ENCODE peak calls at places on chromosomes 2 and 18, in eight cellular contexts. E is CD8-positive, alpha-beta T cell; A is K562; T is small intestine; U is tibial artery; K is naive thymus-derived CD4-positive, alpha-beta T cell; X is CD4-positive, CD25-positive, alpha-beta regulatory T cell; N is effector memory CD4-positive, alpha-beta T cell. B is an unnamed sample.

GRCh38 chr2:166193446-166193845 is 65.6 kb upstream of the SCN1A start:
- DNase-seq in T (no peak), U (no peak), E (no peak), A (no peak), X (no peak), N (no peak), K (no peak), B (no peak)

GRCh38 chr2:20422679-20423271 is 24.1 kb upstream of the RHOB start:
- DNase-seq in N (no peak), K (no peak), X (no peak), U (no peak), A (peak; percentile 44), T (no peak), E (no peak), B (peak; percentile 36)

GRCh38 chr2:109151519-109151918 is 22.5 kb downstream of the SH3RF3 start:
- DNase-seq in T (no peak), N (no peak), U (no peak), K (no peak), A (no peak), E (no peak), X (no peak), B (no peak)

GRCh38 chr2:241812730-241813079 is 3.7 kb downstream of the NEU4 start:
- DNase-seq in K (no peak), X (no peak), U (no peak), A (no peak), E (no peak), N (no peak), T (no peak), B (no peak)

GRCh38 chr2:190123956-190124355 is 61.4 kb upstream of the MSTN start:
- DNase-seq in N (no peak), T (no peak), K (no peak), X (no peak), A (no peak), U (no peak), E (no peak), B (no peak)

GRCh38 chr18:70288171-70288850 is 534 bp upstream of the SOCS6 start:
- DNase-seq in N (no peak), A (peak; percentile 22), T (peak; percentile 53), K (no peak), E (no peak), U (no peak), X (no peak), B (peak; percentile 59)

GRCh38 chr2:237935740-237936452 is 30.9 kb upstream of the UBE2F start:
- DNase-seq in T (peak; percentile 30), E (no peak), X (no peak), U (no peak), K (no peak), A (peak; percentile 43), N (no peak), B (peak; percentile 16)

GRCh38 chr18:68991281-68991680 is 193.4 kb downstream of the CCDC102B start:
- DNase-seq in K (no peak), N (no peak), A (no peak), X (no peak), U (no peak), T (no peak), E (no peak), B (no peak)

GRCh38 chr18:22433960-22434359 is 16.2 kb upstream of the CTAGE1 start:
- DNase-seq in X (no peak), E (no peak), T (peak; percentile 78), N (no peak), K (no peak), U (no peak), A (no peak), B (peak; percentile 63)

GRCh38 chr18:32771169-32771751 is 1.6 kb downstream of the KLHL14 start:
- DNase-seq in T (peak; percentile 7), E (no peak), K (no peak), U (no peak), X (no peak), A (no peak), N (no peak), B (no peak)

GRCh38 chr2:120224735-120225548 is 1.7 kb upstream of the TMEM185B start:
- DNase-seq in N (no peak), U (no peak), X (no peak), K (no peak), E (no peak), A (no peak), T (no peak), B (no peak)

GRCh38 chr2:128306081-128306930 is 12.4 kb downstream of the HS6ST1 start:
- DNase-seq in K (no peak), E (no peak), N (no peak), T (no peak), U (no peak), X (no peak), A (no peak), B (peak; percentile 43)

GRCh38 chr2:134397146-134397896 is 143.4 kb downstream of the MGAT5 start:
- DNase-seq in K (no peak), N (no peak), A (no peak), T (no peak), X (no peak), E (no peak), U (no peak), B (no peak)
- H3K36me3 ChIP-seq in K (no peaks in the 10 kb centered on the region), N (no peaks in the 10 kb centered on the region), A (no peaks in the 10 kb centered on the region), T (peaks cover 5% of the 10 kb centered on the region), X (peaks cover 9% of the 10 kb centered on the region), E (no peaks in the 10 kb centered on the region), U (no peaks in the 10 kb centered on the region), B (no peaks in the 10 kb centered on the region)

DNA sequence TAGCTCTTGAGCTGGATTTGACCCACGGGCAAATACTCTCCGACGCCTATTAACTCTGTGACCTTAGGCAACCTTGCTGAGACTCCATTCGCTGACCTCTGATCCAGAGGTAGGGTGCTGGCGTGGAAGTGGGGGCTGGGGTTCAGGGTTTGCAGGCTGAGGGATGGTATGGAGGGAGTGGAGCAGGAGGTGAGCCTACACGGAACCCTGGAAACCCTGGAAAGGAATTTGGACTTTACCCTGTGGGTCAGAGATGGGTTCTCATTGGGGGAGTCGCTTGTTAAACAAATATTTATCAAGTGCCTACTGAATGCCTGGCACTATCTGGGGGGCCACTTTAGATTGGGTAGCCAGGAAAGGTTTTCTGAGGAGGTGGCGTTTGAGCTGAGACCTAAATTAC is 58.2 kb upstream of the FZD7 start:
- DNase-seq in K (no peak), N (no peak), U (no peak), T (peak; percentile 48), X (no peak), A (no peak), E (no peak), B (no peak)
- H3K27me3 ChIP-seq in K (no peaks in the 10 kb centered on the region), N (no peaks in the 10 kb centered on the region), U (no peaks in the 10 kb centered on the region), T (no peaks in the 10 kb centered on the region), X (no peaks in the 10 kb centered on the region), A (peaks cover 30% of the 10 kb centered on the region), E (no peaks in the 10 kb centered on the region), B (no peaks in the 10 kb centered on the region)

GRCh38 chr2:172102858-172103359 is at the start of gene DLX2:
- DNase-seq in E (peak; percentile 47), K (peak; percentile 32), T (peak; percentile 79), A (peak; percentile 96), X (peak; percentile 45), N (peak; percentile 58), U (peak; percentile 69), B (peak; percentile 93)

GRCh38 chr2:172107690-172108586 is 5.2 kb upstream of the DLX2 start:
- DNase-seq in K (no peak), E (no peak), X (peak; percentile 10), A (no peak), N (no peak), T (no peak), U (no peak), B (no peak)

GRCh38 chr2:172103471-172104292 is 982 bp upstream of the DLX2 start:
- DNase-seq in A (peak; percentile 96), X (peak; percentile 55), K (peak; percentile 57), N (peak; percentile 47), U (peak; percentile 59), E (peak; percentile 55), T (peak; percentile 77), B (peak; percentile 82)

GRCh38 chr2:172106128-172106961 is 3.6 kb upstream of the DLX2 start:
- DNase-seq in U (no peak), E (no peak), X (peak; percentile 48), A (peak; percentile 28), T (peak; percentile 29), N (no peak), K (peak; percentile 43), B (peak; percentile 77)

GRCh38 chr2:172105715-172106124 is 3.0 kb upstream of the DLX2 start:
- DNase-seq in N (no peak), U (no peak), T (no peak), X (no peak), A (no peak), K (no peak), E (no peak), B (no peak)
- H3K4me3 ChIP-seq in N (no peak overlapping the region), U (no peak overlapping the region), T (no peak overlapping the region), X (no peak overlapping the region), A (no peak overlapping the region), K (no peak overlapping the region), E (no peak overlapping the region), B (peak overlapping the region; percentile 50)

GRCh38 chr2:224884188-224884587 is 158.1 kb downstream of the DOCK10 start:
- DNase-seq in N (no peak), X (no peak), T (no peak), K (no peak), U (no peak), E (no peak), A (no peak), B (no peak)
- H3K36me3 ChIP-seq in N (peaks cover 63% of the 10 kb centered on the region), X (peaks cover 84% of the 10 kb centered on the region), T (no peaks in the 10 kb centered on the region), K (peaks cover 20% of the 10 kb centered on the region), U (no peaks in the 10 kb centered on the region), E (peaks cover 51% of the 10 kb centered on the region), A (no peaks in the 10 kb centered on the region), B (peaks cover 14% of the 10 kb centered on the region)

GRCh38 chr18:34943587-34943986 is 97.6 kb upstream of the MAPRE2 start:
- DNase-seq in U (no peak), A (no peak), T (no peak), N (no peak), K (no peak), E (no peak), X (no peak), B (no peak)

GRCh38 chr18:34938102-34938501 is 103.1 kb upstream of the MAPRE2 start:
- DNase-seq in N (no peak), K (no peak), U (no peak), T (no peak), A (no peak), X (no peak), E (no peak), B (no peak)

GRCh38 chr18:34947711-34948125 is 93.5 kb upstream of the MAPRE2 start:
- DNase-seq in A (peak; percentile 21), K (no peak), N (no peak), U (no peak), E (no peak), T (no peak), X (no peak), B (no peak)

GRCh38 chr18:34942975-34943374 is 98.2 kb upstream of the MAPRE2 start:
- DNase-seq in U (no peak), T (peak; percentile 48), A (peak; percentile 18), K (no peak), N (no peak), X (no peak), E (no peak), B (no peak)

DNA sequence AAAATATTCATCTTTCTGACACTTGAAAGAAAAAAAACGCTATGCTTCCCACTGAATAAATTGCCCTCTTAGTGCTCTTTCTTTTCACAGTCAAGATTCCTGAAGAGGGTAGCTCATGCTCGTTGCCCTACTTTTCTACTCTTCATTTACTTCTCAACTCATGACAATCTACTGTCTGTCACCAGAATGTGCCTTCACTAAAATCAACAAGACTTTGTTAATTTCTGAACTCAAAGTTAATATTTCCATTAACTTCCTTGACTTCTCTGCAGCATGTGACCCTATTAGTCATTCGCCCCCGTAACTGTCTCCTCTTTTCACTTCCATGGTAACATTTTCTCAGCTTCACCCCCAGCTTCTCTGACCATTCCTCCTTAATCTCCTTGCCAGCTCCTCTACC is 98.9 kb upstream of the MAPRE2 start:
- DNase-seq in N (no peak), T (no peak), K (no peak), X (no peak), E (no peak), U (no peak), A (no peak), B (no peak)
- H3K27me3 ChIP-seq in N (no peaks in the 10 kb centered on the region), T (no peaks in the 10 kb centered on the region), K (no peaks in the 10 kb centered on the region), X (no peaks in the 10 kb centered on the region), E (no peaks in the 10 kb centered on the region), U (no peaks in the 10 kb centered on the region), A (no peaks in the 10 kb centered on the region), B (no peaks in the 10 kb centered on the region)

B was measured in MG63.